ENCODE peak calls at places on chromosomes 6 and 20, in five cellular contexts. I, V, D, Y and L are unnamed samples.

GRCh38 chr20:23820493-23820892 is 6.0 kb downstream of the CST2 start:
- DNase-seq in Y (no peak), D (no peak), V (no peak), I (no peak), L (no peak)

GRCh38 chr6:5261545-5262109 is 314 bp downstream of the FARS2 start:
- DNase-seq in Y (no peak), D (no peak), I (no peak), V (no peak), L (no peak)

GRCh38 chr6:108437821-108438220 is 122.9 kb upstream of the FOXO3 start:
- DNase-seq in I (no peak), D (no peak), Y (no peak), V (no peak), L (no peak)

GRCh38 chr6:139448094-139448649 is 73.7 kb upstream of the CITED2 start:
- DNase-seq in Y (no peak), V (peak), I (no peak), D (no peak), L (no peak)

GRCh38 chr6:49606696-49607390 is 29.8 kb downstream of the RHAG start:
- DNase-seq in D (peak), V (peak), Y (no peak), I (peak), L (peak)

GRCh38 chr20:7449269-7449668 is 491.0 kb downstream of the HAO1 start:
- DNase-seq in V (no peak), I (no peak), D (no peak), Y (no peak), L (no peak)

GRCh38 chr6:22470454-22471368 is 98.7 kb upstream of the HDGFL1 start:
- DNase-seq in D (no peak), I (no peak), V (peak), Y (no peak), L (peak)

GRCh38 chr6:6661684-6662083 is 73.2 kb downstream of the LY86 start:
- DNase-seq in D (peak), Y (no peak), I (no peak), V (no peak), L (no peak)

GRCh38 chr20:34302312-34302722 is 838 bp downstream of the AHCY start:
- DNase-seq in D (peak), I (no peak), V (no peak), Y (no peak), L (peak)

GRCh38 chr6:144578385-144579350 is 293.5 kb downstream of the UTRN start:
- DNase-seq in I (no peak), V (no peak), D (peak), Y (no peak), L (no peak)

GRCh38 chr6:9205645-9206044 is 770.3 kb upstream of the SLC35B3 start:
- DNase-seq in V (no peak), Y (no peak), I (no peak), D (no peak), L (no peak)

GRCh38 chr6:93678841-93679454 is 259.6 kb upstream of the EPHA7 start:
- DNase-seq in V (no peak), Y (no peak), I (no peak), D (no peak), L (no peak)

DNA sequence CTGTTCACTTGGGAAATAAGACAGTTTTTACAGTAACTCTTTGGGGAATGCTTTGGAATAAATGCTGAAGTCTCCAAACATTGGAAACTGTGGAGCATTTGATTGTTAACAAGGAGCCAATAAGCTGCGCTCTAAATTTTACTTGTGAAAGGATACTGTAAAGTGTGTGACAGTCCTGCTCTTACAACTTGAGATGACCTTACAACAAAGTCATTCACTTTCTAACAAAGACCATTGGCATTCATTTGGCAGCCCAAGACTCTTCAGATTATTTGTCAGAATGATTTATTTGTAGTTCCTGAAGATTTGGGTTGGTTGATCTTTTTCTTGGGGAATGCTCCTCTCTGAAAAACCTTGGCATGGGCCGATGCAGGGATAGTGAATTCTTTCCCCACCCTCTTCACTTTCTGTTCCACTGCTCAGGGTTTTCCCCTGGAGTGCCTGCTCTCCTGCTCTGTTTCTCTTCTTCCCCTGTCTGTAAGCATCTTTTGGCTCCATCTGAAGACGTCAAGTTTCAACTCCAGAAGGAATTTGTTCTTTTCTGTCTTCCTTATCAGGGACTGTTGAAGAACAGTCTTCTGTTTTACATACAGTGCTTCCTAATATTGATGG is 116.4 kb downstream of the AKAP7 start:
- DNase-seq in I (no peak), Y (no peak), V (no peak), D (no peak), L (no peak)
- TF ChIP-seq SUZ12 in I (no peak), Y (no peak), V (no peak), D (no peak), L (no peak)

DNA sequence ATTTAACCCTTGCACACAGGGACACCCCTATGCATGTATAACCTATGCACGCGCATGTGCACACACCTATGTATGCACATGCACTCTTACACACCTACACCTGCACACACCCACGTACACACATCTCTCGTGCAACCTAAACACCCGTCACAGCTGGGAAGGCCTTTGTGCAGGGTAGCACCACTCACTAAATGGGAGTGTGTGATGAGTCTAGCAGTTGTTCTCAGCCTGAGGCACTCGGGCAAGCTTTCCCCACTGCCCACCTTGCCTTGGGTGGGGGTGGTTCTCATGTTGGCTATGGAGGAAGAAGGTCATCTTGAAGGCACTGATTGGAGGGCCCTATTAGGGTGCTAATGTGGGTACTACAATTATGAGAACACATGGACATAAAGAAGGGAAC is 85.8 kb downstream of the DLL1 start:
- DNase-seq in Y (peak), V (no peak), I (no peak), D (no peak), L (no peak)
- TF ChIP-seq SUZ12 in Y (no peak), V (no peak), I (no peak), D (no peak), L (no peak)

GRCh38 chr20:59935457-59936185 is 2.2 kb upstream of the SYCP2 start:
- DNase-seq in Y (no peak), D (no peak), V (no peak), I (no peak), L (no peak)

GRCh38 chr20:59931511-59932312 is 1.7 kb downstream of the SYCP2 start:
- DNase-seq in I (no peak), V (no peak), Y (no peak), D (no peak), L (no peak)

GRCh38 chr20:59932616-59933295 is 681 bp downstream of the SYCP2 start:
- DNase-seq in Y (no peak), V (no peak), D (no peak), I (no peak), L (no peak)

GRCh38 chr20:59933849-59934585 is 580 bp upstream of the SYCP2 start:
- DNase-seq in D (peak), V (no peak), Y (peak), I (no peak), L (peak)

GRCh38 chr20:59933296-59933848 is at the start of gene SYCP2:
- DNase-seq in I (no peak), V (no peak), Y (no peak), D (no peak), L (no peak)
- TF ChIP-seq SUZ12 in I (no peak), V (no peak), Y (no peak), D (no peak), L (no peak)

GRCh38 chr6:45569210-45569945 is 191.6 kb upstream of the SUPT3H start:
- DNase-seq in V (no peak), I (no peak), Y (no peak), D (no peak), L (no peak)

GRCh38 chr6:45574013-45574412 is 196.3 kb upstream of the SUPT3H start:
- DNase-seq in V (no peak), Y (no peak), D (peak), I (no peak), L (no peak)

GRCh38 chr6:45568626-45569025 is 190.9 kb upstream of the SUPT3H start:
- DNase-seq in V (no peak), D (no peak), Y (no peak), I (no peak), L (no peak)

GRCh38 chr6:45572833-45573232 is 195.1 kb upstream of the SUPT3H start:
- DNase-seq in D (no peak), V (no peak), Y (no peak), I (no peak), L (no peak)

DNA sequence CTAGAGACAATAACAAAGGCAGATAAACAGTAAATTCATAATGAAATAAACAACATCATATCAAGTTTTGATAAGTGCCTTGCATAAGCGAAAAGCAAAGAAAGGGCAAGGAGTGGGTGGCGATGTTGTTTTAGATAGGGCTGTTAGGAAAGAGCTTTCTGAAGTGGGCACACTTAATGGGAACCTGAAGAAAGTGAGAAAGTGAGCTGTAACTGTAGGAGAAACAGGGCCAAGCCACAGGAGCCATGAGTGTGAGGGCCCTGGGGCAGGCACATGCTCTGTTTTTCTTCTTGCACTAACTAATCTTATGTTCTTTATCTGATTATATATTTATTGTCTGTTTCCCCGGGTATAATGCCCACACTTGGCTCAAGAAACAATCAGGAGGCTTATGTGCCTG is 193.4 kb upstream of the SUPT3H start:
- DNase-seq in I (no peak), V (no peak), Y (no peak), D (no peak), L (no peak)
- TF ChIP-seq SUZ12 in I (no peak), V (no peak), Y (no peak), D (no peak), L (no peak)

GRCh38 chr6:116406678-116407345 is 36.1 kb downstream of the DSE start:
- DNase-seq in I (no peak), D (no peak), Y (no peak), V (no peak), L (no peak)
- TF ChIP-seq SUZ12 in I (no peak), D (no peak), Y (no peak), V (no peak), L (no peak)

GRCh38 chr20:45450097-45450818 is 19.3 kb upstream of the WFDC2 start:
- DNase-seq in Y (no peak), V (no peak), D (peak), I (no peak), L (peak)
- TF ChIP-seq SUZ12 in Y (no peak), V (no peak), D (no peak), I (no peak), L (no peak)

GRCh38 chr20:25549866-25550477 is 35.4 kb downstream of the NINL start:
- DNase-seq in I (no peak), V (no peak), Y (no peak), D (peak), L (no peak)

GRCh38 chr20:25549172-25549865 is 36.0 kb downstream of the NINL start:
- DNase-seq in V (no peak), Y (no peak), D (peak), I (no peak), L (no peak)

GRCh38 chr20:25552977-25553376 is 32.4 kb downstream of the NINL start:
- DNase-seq in Y (no peak), V (no peak), D (no peak), I (no peak), L (no peak)

GRCh38 chr20:25551413-25552210 is 33.7 kb downstream of the NINL start:
- DNase-seq in D (no peak), V (no peak), I (no peak), Y (no peak), L (no peak)

DNA sequence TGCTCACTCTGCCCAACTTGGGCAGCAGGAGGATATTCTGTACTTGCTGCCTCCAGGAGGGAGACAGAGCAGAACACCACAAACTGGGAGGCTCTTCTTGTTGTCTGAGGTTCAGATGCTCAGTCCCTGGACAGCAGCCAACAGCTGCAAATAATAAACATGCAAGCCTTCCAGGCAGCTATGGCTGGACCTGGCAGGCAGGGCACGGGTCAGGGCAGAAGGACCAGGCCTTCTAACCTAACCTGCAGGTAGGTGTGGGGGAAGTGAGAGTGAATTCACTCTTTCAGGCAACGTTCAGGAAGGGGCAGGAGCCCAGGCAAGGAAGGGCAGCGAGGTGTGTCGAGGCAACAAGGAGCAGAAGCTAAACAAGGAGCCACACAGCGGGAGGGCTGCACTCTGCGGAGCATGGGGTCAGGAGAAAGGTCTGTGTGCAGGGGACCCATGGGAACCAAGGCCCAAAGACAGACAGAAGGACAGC is 31.5 kb downstream of the NINL start:
- DNase-seq in I (no peak), D (peak), Y (no peak), V (no peak), L (no peak)
- TF ChIP-seq SUZ12 in I (no peak), D (no peak), Y (no peak), V (no peak), L (no peak)